ENCODE peak calls at places on chromosomes 12 and 14, in five cellular contexts. N is SK-N-SH, D is GM12878, Q is K562, P is HepG2. T is an unnamed sample.

GRCh38 chr14:65238456-65238855 is 136.1 kb upstream of the MAX start:
- DNase-seq in N (no peak), D (no peak), Q (no peak), P (peak), T (no peak)

GRCh38 chr12:53973093-53974042 is at the start of gene HOXC11:
- DNase-seq in N (no peak), D (no peak), Q (no peak), P (no peak), T (no peak)

GRCh38 chr12:64080319-64081008 is 141.6 kb downstream of the KICS2 start:
- DNase-seq in N (no peak), D (no peak), Q (no peak), P (no peak), T (no peak)

GRCh38 chr12:1594045-1594294 is 411 bp downstream of the FBXL14 start:
- DNase-seq in N (peak), D (no peak), Q (no peak), P (no peak), T (peak)

GRCh38 chr12:32618115-32618514 is 61.0 kb upstream of the DNM1L start:
- DNase-seq in N (no peak), D (no peak), Q (no peak), P (peak), T (no peak)

GRCh38 chr12:57270966-57271470 is 20.0 kb upstream of the STAC3 start:
- DNase-seq in N (no peak), D (no peak), Q (peak), P (peak), T (no peak)

GRCh38 chr12:131189781-131190180 is 236.1 kb downstream of the ADGRD1 start:
- DNase-seq in N (no peak), D (no peak), Q (no peak), P (no peak), T (no peak)

GRCh38 chr12:103858953-103859601 is 18.0 kb upstream of the NT5DC3 start:
- DNase-seq in N (no peak), D (no peak), Q (no peak), P (peak), T (no peak)

GRCh38 chr12:65590318-65590717 is 234.0 kb upstream of the HMGA2 start:
- DNase-seq in N (no peak), D (no peak), Q (no peak), P (no peak), T (no peak)

GRCh38 chr12:55957106-55957859 is 8.6 kb downstream of the PMEL start:
- DNase-seq in N (no peak), D (no peak), Q (no peak), P (no peak), T (no peak)

GRCh38 chr12:19304149-19304780 is 135.0 kb upstream of the AEBP2 start:
- DNase-seq in N (no peak), D (no peak), Q (no peak), P (peak), T (no peak)

GRCh38 chr14:26392498-26392897 is 205.3 kb downstream of the NOVA1 start:
- DNase-seq in N (no peak), D (no peak), Q (no peak), P (no peak), T (no peak)
- TF ChIP-seq REST in N (no peak), D (no peak), Q (no peak), P (no peak), T (no peak)

GRCh38 chr12:75892779-75893408 is 138.7 kb downstream of the PHLDA1 start:
- DNase-seq in N (no peak), D (no peak), Q (peak), P (no peak), T (no peak)
- TF ChIP-seq GABPA in N (no peak), D (no peak), Q (peak), P (no peak), T (no peak)

DNA sequence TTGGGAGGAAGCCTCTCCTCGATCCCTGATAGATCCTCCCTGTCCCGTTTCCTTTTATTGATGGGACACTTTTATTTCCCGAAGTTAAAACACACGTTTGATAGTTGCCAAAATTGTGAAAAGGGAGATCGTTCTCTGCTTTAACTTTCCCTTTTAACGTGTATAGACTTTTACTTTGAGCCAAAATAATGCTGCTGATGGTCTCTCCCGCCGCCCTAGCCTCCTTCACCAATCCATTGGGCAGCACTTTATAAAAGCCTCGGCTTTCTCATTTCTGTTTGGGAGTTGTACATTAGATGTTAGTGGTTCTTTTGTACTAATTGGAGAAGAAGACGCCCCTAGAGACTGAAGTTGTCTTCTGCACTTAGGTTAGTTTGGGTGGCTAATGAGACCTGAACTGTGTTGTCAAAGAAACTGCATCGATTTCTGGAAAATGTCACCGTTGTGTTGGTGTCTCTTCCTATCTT is 1.4 kb downstream of the TMTC2 start:
- DNase-seq in N (peak), D (no peak), Q (no peak), P (no peak), T (peak)
- TF ChIP-seq REST in N (no peak), D (no peak), Q (no peak), P (no peak), T (no peak)

DNA sequence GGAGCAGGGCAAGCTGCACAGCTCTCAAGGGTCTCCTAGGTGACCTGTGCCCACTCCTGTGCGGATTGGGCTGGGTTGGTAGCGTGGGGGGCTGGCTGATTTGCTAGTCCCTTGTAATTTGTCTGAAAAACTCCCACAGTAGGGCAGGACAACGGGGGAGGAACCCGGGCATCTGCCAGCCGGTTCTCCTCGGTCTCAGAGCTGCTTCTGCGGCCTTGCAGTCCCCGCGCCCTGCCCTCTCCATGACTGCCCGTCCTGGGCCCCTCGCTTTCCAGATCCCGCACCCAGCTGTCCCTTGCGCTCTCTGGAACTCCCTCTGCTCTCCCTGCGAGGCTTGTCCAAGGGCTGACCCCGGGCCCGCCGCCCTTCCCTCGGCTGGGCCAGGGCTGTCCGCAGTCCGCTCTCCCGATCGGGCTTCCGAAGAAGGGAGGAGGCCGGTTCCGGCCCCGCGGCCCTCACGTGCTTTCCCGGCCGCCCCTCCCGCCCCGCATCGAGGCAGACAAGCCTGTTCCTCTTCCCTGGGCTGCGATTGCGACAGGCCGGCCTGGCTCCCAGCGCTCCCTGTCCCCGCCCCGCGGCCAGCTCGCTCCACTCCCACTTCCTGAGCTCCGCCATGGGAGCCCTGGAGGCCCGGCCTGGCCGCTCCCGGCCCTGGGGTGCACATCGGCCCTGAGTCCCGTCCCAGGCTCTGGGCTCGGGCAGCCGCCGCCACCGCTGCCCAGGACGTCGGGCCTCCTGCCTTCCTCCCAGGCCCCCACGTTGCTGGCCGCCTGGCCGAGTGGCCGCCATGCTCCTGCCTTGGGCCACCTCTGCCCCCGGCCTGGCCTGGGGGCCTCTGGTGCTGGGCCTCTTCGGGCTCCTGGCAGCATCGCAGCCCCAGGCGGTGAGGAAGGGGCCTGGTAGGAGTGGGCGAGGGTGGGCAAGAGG is at the start of gene LTBR:
- DNase-seq in N (no peak), D (no peak), Q (peak), P (peak), T (peak)
- TF ChIP-seq GABPA in N (no peak), D (no peak), Q (peak), P (peak), T (no peak)

GRCh38 chr12:48361664-48362339 is 11.1 kb upstream of the ZNF641 start:
- DNase-seq in N (no peak), D (no peak), Q (no peak), P (no peak), T (no peak)
- TF ChIP-seq REST in N (no peak), D (no peak), Q (no peak), P (no peak), T (no peak)